ENCODE peak calls at places on chromosomes 3 and 15, in six cellular contexts. L, G, W, F, D and Y are unnamed samples.

GRCh38 chr3:51221959-51222358 is 163.1 kb upstream of the MANF start:
- DNase-seq in L (no peak), G (no peak), W (no peak), F (no peak), D (no peak), Y (no peak)

GRCh38 chr3:77159182-77159581 is 119.3 kb downstream of the ROBO2 start:
- DNase-seq in L (no peak), G (no peak), W (no peak), F (no peak), D (no peak), Y (no peak)

GRCh38 chr15:98369081-98369716 is 279.1 kb upstream of the IGF1R start:
- DNase-seq in L (no peak), G (peak), W (no peak), F (no peak), D (no peak), Y (no peak)

GRCh38 chr3:39479701-39480414 is 12.4 kb downstream of the MOBP start:
- DNase-seq in L (no peak), G (no peak), W (no peak), F (no peak), D (no peak), Y (no peak)

GRCh38 chr3:40985195-40985594 is 214.1 kb upstream of the CTNNB1 start:
- DNase-seq in L (no peak), G (no peak), W (no peak), F (no peak), D (no peak), Y (no peak)

GRCh38 chr3:160403028-160403545 is 3.6 kb downstream of the SMC4 start:
- DNase-seq in L (no peak), G (no peak), W (no peak), F (no peak), D (no peak), Y (no peak)

GRCh38 chr3:129259612-129260477 is 10.4 kb downstream of the COPG1 start:
- DNase-seq in L (no peak), G (no peak), W (no peak), F (no peak), D (no peak), Y (no peak)

GRCh38 chr3:52490938-52491526 is 4.1 kb upstream of the STAB1 start:
- DNase-seq in L (no peak), G (peak), W (no peak), F (no peak), D (no peak), Y (peak)

GRCh38 chr3:32522682-32523081 is 20.0 kb upstream of the CMTM6 start:
- DNase-seq in L (no peak), G (no peak), W (no peak), F (no peak), D (no peak), Y (no peak)

GRCh38 chr15:46110755-46111154 is 475.9 kb downstream of the SQOR start:
- DNase-seq in L (no peak), G (no peak), W (no peak), F (no peak), D (no peak), Y (no peak)

GRCh38 chr15:74221399-74222230 is 14.5 kb upstream of the CCDC33 start:
- DNase-seq in L (no peak), G (no peak), W (no peak), F (no peak), D (no peak), Y (no peak)

GRCh38 chr3:5210926-5211325 is 23.4 kb downstream of the EDEM1 start:
- DNase-seq in L (no peak), G (no peak), W (no peak), F (peak), D (no peak), Y (no peak)